ENCODE peak calls at places on chromosomes 1 and 21, in six cellular contexts. U is activated CD4-positive, alpha-beta T cell treated with anti-CD3 and anti-CD28 coated beads, Interleukin-2, amount 10 ng/mL, durations not matched to agents 7 days and 5 days; H is stimulated activated CD4-positive, alpha-beta T cell treated with anti-CD3 and anti-CD28 coated beads, Interleukin-2, amount 100 ng/mL, for 24 hours; E is COR-L47; D is HL-60; A is non-pigmented ciliary epithelial cell. B is an unnamed sample.

GRCh38 chr1:6857831-6858230 is 72.6 kb downstream of the CAMTA1 start:
- DNase-seq in U (no peak), H (no peak), E (no peak), D (no peak), A (no peak), B (no peak)

GRCh38 chr1:28248273-28249012 is 10.9 kb upstream of the SESN2 start:
- DNase-seq in U (peak; percentile 89), H (peak; percentile 85), E (peak; percentile 52), D (peak; percentile 45), A (no peak), B (peak; percentile 69)

GRCh38 chr21:16211339-16212303 is 481.8 kb downstream of the USP25 start:
- DNase-seq in U (no peak), H (no peak), E (no peak), D (no peak), A (no peak), B (no peak)

GRCh38 chr1:30801826-30802198 is 44.2 kb upstream of the LAPTM5 start:
- DNase-seq in U (peak; percentile 78), H (peak; percentile 92), E (peak; percentile 74), D (no peak), A (no peak), B (peak; percentile 79)

GRCh38 chr1:204314209-204314892 is 45.4 kb downstream of the PLEKHA6 start:
- DNase-seq in U (no peak), H (no peak), E (peak; percentile 58), D (no peak), A (no peak), B (no peak)

GRCh38 chr1:13764933-13765332 is 64.9 kb downstream of the PRDM2 start:
- DNase-seq in U (no peak), H (no peak), E (no peak), D (no peak), A (no peak), B (no peak)

GRCh38 chr21:46097826-46098286 is at the start of gene COL6A2:
- DNase-seq in U (peak; percentile 41), H (peak; percentile 72), E (no peak), D (no peak), A (no peak), B (peak; percentile 67)

GRCh38 chr1:219040291-219040690 is 133.4 kb upstream of the LYPLAL1 start:
- DNase-seq in U (no peak), H (no peak), E (no peak), D (no peak), A (no peak), B (no peak)

GRCh38 chr1:173042806-173043205 is 7.9 kb downstream of the TNFSF18 start:
- DNase-seq in U (no peak), H (no peak), E (no peak), D (no peak), A (no peak), B (peak; percentile 98)

GRCh38 chr1:60984066-60984799 is 98.1 kb upstream of the NFIA start:
- DNase-seq in U (no peak), H (no peak), E (no peak), D (no peak), A (no peak), B (no peak)

GRCh38 chr1:161223805-161224694 is 622 bp upstream of the APOA2 start:
- DNase-seq in U (no peak), H (no peak), E (no peak), D (no peak), A (no peak), B (no peak)

GRCh38 chr1:156122519-156123355 is 8.2 kb downstream of the LMNA start:
- DNase-seq in U (no peak), H (no peak), E (no peak), D (no peak), A (peak; percentile 63), B (peak; percentile 92)